ENCODE peak calls at places on chromosomes 4 and X, in ten cellular contexts. O, X, K, D, P, F, N, V, U and G are unnamed samples.

GRCh38 chrX:138777230-138777629 is 65.7 kb upstream of the FGF13 start:
- DNase-seq in V (peak; percentile 4), X (no peak), U (no peak), D (no peak), P (no peak), K (no peak), N (no peak), O (no peak), F (no peak), G (no peak)

GRCh38 chr4:182929296-182929695 is 12.1 kb upstream of the DCTD start:
- DNase-seq in N (no peak), D (no peak), P (no peak), V (no peak), F (peak; percentile 43), U (peak; percentile 39), K (no peak), O (no peak), X (no peak), G (no peak)

GRCh38 chrX:154485150-154486051 is 1.0 kb downstream of the UBL4A start:
- DNase-seq in N (no peak), U (no peak), X (no peak), K (peak; percentile 31), O (no peak), D (no peak), F (no peak), V (peak; percentile 33), P (no peak), G (no peak)

GRCh38 chr4:41963105-41963504 is 18.5 kb upstream of the DCAF4L1 start:
- DNase-seq in F (no peak), K (no peak), U (peak; percentile 37), O (no peak), N (no peak), V (no peak), D (no peak), X (no peak), P (no peak), G (no peak)

GRCh38 chrX:71536285-71536684 is 3.4 kb downstream of the OGT start:
- DNase-seq in F (no peak), V (no peak), P (no peak), U (no peak), K (no peak), D (no peak), N (no peak), O (no peak), X (no peak), G (no peak)

GRCh38 chrX:97021680-97022079 is 138.0 kb downstream of the RPA4 start:
- DNase-seq in P (no peak), N (no peak), V (no peak), O (no peak), K (no peak), D (no peak), X (no peak), F (no peak), U (no peak), G (no peak)

GRCh38 chrX:101550825-101551767 is 749 bp downstream of the ARMCX1 start:
- DNase-seq in X (no peak), V (peak; percentile 18), P (peak; percentile 48), U (no peak), D (no peak), N (peak; percentile 81), O (peak; percentile 18), F (no peak), K (peak; percentile 65), G (no peak)

GRCh38 chr4:119230288-119230687 is 17.8 kb downstream of the USP53 start:
- DNase-seq in X (no peak), D (no peak), O (no peak), K (no peak), U (no peak), P (no peak), F (no peak), N (no peak), V (no peak), G (no peak)

GRCh38 chrX:10579018-10579752 is 41.2 kb downstream of the MID1 start:
- DNase-seq in D (no peak), K (no peak), F (peak; percentile 88), N (no peak), P (no peak), U (peak; percentile 62), V (no peak), X (no peak), O (no peak), G (no peak)

GRCh38 chrX:10577863-10578262 is 42.5 kb downstream of the MID1 start:
- DNase-seq in F (no peak), O (no peak), N (no peak), K (no peak), V (no peak), D (no peak), X (no peak), P (no peak), U (no peak), G (no peak)

GRCh38 chrX:10570601-10571000 is 49.8 kb downstream of the MID1 start:
- DNase-seq in N (no peak), X (no peak), O (no peak), K (no peak), V (no peak), D (no peak), F (no peak), P (no peak), U (no peak), G (no peak)

GRCh38 chrX:10576777-10577444 is 43.5 kb downstream of the MID1 start:
- DNase-seq in U (no peak), P (no peak), K (no peak), D (no peak), V (no peak), X (no peak), O (peak; percentile 2), N (no peak), F (peak; percentile 64), G (no peak)

DNA sequence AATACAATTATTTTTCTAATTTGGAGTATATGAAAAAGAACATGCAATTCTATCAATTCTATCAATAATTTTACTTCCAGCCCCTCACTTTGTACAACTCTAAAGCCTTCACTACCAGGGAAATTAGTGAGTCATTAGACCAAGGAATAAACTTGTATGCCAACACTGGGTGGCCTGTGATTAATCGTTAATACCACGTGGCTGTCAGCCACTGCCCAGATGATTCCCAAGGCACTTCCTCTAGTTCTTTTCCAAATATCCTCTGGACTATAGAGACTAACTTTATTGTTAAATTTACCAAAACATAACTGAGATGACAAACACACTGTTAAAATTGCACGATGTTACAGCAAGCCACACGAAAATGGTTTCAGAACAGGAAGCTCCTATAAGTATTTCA is 45.7 kb downstream of the MID1 start:
- DNase-seq in V (no peak), F (no peak), D (no peak), O (no peak), N (no peak), P (no peak), X (no peak), U (no peak), K (no peak), G (no peak)
- TF ChIP-seq EP300 in V (no peak), F (no peak), D (no peak), O (no peak), N (no peak), P (no peak), X (no peak), U (no peak), K (no peak), G (no peak)

GRCh38 chrX:119605739-119606507 is at the start of gene NKRF:
- DNase-seq in N (peak; percentile 94), V (peak; percentile 86), U (peak; percentile 82), D (peak; percentile 78), O (peak; percentile 94), X (peak; percentile 94), P (peak; percentile 89), K (peak; percentile 95), F (peak; percentile 94), G (peak; percentile 93)

GRCh38 chrX:119605398-119605738 is 856 bp downstream of the NKRF start:
- DNase-seq in K (peak; percentile 27), F (peak; percentile 1), N (no peak), V (peak; percentile 27), P (peak; percentile 16), X (no peak), O (no peak), U (peak; percentile 3), D (no peak), G (no peak)

GRCh38 chrX:119604778-119605177 is 1.4 kb downstream of the NKRF start:
- DNase-seq in N (no peak), D (no peak), F (no peak), V (no peak), O (no peak), K (no peak), P (no peak), X (no peak), U (no peak), G (no peak)

GRCh38 chrX:119602701-119603255 is 3.4 kb downstream of the NKRF start:
- DNase-seq in N (no peak), V (no peak), U (no peak), O (no peak), X (no peak), P (no peak), F (no peak), K (no peak), D (no peak), G (no peak)

DNA sequence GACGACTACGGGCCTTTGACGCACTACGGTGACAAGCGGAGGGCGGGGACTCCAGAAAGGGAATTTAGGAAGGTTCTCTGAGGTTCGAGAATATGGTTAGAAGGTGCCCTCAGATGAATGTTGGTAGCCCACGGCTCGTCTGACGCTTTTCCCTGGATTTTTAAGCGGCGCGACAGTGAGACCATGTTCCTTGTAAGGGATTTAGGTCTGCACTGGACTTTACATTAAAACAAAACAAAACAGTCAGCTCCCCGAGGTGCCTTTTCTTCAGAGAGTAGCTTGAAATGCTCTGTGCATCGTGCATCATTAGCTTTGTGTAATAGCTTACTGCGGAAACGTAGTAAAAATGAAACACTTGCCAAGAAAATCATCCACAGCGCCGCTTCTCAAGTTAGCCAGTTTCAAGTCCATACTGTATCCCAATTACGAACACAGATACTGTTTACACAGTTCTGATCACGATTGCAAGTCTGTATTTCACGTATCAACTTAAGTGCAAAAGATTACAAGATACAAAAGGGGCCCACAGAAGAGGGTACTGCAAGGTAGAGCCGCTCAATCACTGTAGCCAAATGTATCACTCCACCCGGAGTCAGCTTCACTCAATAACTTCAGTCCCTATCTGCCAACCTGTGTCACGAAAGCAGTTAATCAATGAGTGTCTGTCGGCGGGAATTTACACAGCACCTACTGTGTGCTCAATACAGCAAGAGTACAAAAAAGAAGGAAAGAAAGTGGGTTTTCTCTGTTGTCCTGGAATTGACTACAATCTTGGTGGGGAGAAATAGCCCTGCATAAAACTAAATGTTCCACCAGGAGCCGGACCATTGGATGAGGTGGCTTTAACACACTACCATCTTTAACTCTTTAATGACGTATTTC is 525 bp upstream of the NKRF start:
- DNase-seq in N (no peak), O (no peak), K (no peak), X (no peak), F (no peak), U (no peak), D (no peak), P (no peak), V (no peak), G (no peak)
- TF ChIP-seq POLR2A in N (no peak), O (no peak), K (no peak), X (peak; percentile 62), F (no peak), U (no peak), D (no peak), P (peak; percentile 61), V (peak; percentile 48), G (no peak)

DNA sequence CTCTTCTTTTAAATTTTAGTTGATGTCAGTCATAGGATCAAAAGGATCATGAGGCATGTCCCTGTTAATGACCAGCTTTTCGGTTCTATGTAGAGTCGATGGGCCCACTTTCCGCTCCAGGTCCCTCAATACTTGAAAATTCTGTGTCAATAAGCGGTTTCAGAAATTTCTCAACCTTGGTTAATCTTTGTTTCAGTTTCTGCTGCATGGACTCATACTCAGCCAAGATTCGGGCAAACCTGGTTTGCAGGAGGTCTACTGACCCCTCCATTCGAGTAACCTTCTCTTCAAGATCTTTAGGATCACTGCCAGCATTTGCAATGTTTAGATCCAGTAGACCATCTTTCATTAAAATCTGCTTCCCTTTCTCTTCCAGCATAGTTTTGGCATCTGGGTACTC is 22.0 kb upstream of the NFXL1 start:
- DNase-seq in X (no peak), V (no peak), K (no peak), O (no peak), D (no peak), F (no peak), P (no peak), U (no peak), N (no peak), G (no peak)
- H3K9me3 ChIP-seq in X (no peaks in the 10 kb centered on the region), V (no peaks in the 10 kb centered on the region), K (no peaks in the 10 kb centered on the region), O (no peaks in the 10 kb centered on the region), D (no peaks in the 10 kb centered on the region), F (no peaks in the 10 kb centered on the region), P (no peaks in the 10 kb centered on the region), U (no peaks in the 10 kb centered on the region), N (no peaks in the 10 kb centered on the region), G (no peaks in the 10 kb centered on the region)

GRCh38 chrX:140503714-140504351 is 1.0 kb downstream of the SOX3 start:
- DNase-seq in K (no peak), V (no peak), N (no peak), O (peak; percentile 84), D (no peak), X (no peak), P (no peak), F (no peak), U (no peak), G (no peak)
- TF ChIP-seq EP300 in K (no peak), V (no peak), N (no peak), O (no peak), D (no peak), X (no peak), P (no peak), F (no peak), U (no peak), G (no peak)